ENCODE peak calls at places on chromosome 22, in six cellular contexts. I is A549, O is sigmoid colon, Q is stomach, F is transverse colon, Z is tibial nerve. A is an unnamed sample. For H3K4me1, the result is how much of the 10 kb centered on the place peaks cover.

GRCh38 chr22:46187862-46188261 is 37.5 kb downstream of the PPARA start:
- DNase-seq in I (no peak), O (no peak), Q (no peak), F (no peak), Z (no peak), A (no peak)

GRCh38 chr22:24271406-24271760 is 752 bp downstream of the SPECC1L start:
- DNase-seq in I (no peak), O (no peak), Q (no peak), F (no peak), Z (peak), A (no peak)

GRCh38 chr22:32796865-32797573 is 4.5 kb upstream of the TIMP3 start:
- DNase-seq in I (peak), O (peak), Q (peak), F (peak), Z (peak), A (peak)

GRCh38 chr22:44357962-44358553 is 45.3 kb upstream of the SHISAL1 start:
- DNase-seq in I (no peak), O (peak), Q (no peak), F (peak), Z (no peak), A (peak)

GRCh38 chr22:43796567-43796966 is 15.5 kb downstream of the EFCAB6 start:
- DNase-seq in I (no peak), O (no peak), Q (no peak), F (no peak), Z (no peak), A (no peak)

GRCh38 chr22:44616461-44616860 is 85.5 kb upstream of the PRR5 start:
- DNase-seq in I (no peak), O (no peak), Q (no peak), F (no peak), Z (no peak), A (no peak)

GRCh38 chr22:19516378-19517170 is 7.6 kb downstream of the CLDN5 start:
- DNase-seq in I (no peak), O (no peak), Q (no peak), F (no peak), Z (no peak), A (no peak)

GRCh38 chr22:44573451-44573850 is 75.4 kb upstream of the RTL6 start:
- DNase-seq in I (no peak), O (peak), Q (peak), F (no peak), Z (no peak), A (no peak)

GRCh38 chr22:29693671-29694070 is 26.1 kb upstream of the CABP7 start:
- DNase-seq in I (no peak), O (no peak), Q (no peak), F (no peak), Z (no peak), A (peak)

GRCh38 chr22:22748297-22748743 is 103.9 kb downstream of the GGTLC2 start:
- DNase-seq in I (no peak), O (no peak), Q (peak), F (peak), Z (peak), A (peak)

GRCh38 chr22:24989135-24989534 is 36.6 kb downstream of the KIAA1671 start:
- DNase-seq in I (no peak), O (no peak), Q (no peak), F (no peak), Z (no peak), A (no peak)

GRCh38 chr22:49957826-49958461 is 2.6 kb upstream of the PIM3 start:
- DNase-seq in I (no peak), O (peak), Q (peak), F (peak), Z (no peak), A (no peak)

DNA sequence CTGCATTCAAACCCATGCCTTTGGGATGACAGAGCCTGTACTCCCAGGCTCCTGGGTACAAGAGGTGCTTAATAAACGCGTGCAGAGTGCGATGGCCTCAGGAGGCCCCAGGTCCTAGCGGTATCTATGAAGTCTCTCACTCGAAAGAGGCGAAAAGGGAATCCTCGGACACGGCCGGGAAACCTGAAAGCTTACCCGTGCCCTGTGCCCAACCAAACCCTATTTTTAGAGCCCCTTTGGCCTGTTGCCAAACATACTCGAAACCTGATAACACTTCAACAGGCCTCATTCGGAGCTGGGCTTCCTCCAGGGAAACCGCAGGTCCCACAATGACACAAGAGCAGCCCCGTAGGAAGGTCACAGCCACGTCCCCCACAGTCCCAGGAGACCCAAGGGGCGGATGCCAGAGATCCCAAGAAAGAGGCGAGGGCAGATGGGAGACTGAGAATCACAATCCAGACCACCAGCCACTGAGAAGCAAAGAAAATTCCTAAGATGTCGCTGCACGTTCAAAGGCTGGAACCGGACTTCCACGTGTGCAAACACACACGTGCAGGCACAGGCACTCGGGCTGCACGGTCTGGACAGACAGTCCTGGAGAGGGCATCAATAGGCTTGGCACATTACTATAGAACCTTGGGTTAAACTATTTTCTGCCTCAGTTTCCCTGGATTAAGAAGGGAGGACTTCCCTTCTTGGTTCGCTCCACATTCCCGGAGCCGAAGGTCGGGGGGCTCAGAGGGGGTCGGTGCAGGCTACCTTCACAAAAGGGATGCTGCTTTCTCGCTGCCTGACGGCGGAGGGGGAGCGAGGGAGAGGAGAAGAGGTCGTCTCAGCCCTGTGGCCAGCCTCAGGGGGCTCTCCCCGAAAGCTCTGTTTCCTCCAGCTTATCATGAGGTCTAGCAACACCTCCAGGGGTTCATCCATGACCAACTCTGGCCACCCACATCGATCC is 8.2 kb downstream of the PDGFB start:
- DNase-seq in I (no peak), O (no peak), Q (peak), F (peak), Z (peak), A (no peak)
- H3K4me1 ChIP-seq in I (under half), O (under half), Q (half or more), F (under half), Z (half or more), A (under half)

DNA sequence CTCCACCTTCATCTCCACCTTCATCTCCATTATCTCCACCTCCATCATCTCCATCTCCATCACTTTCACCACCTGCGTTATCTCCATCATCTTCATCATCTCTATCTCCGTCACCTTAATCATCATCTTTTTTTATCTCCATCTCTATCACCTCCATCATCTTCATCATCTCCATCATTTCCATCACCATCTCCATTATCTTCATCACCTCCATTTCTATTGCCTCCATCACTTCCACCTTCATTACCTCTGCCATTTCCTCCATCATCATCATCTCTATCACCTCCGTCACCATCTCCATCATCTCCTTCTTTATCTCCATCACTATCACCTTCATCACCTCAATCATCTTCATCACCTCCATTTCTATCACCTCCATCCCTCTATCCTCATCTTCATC is 573.5 kb downstream of the TBC1D22A start:
- DNase-seq in I (no peak), O (no peak), Q (no peak), F (no peak), Z (no peak), A (no peak)
- TF ChIP-seq EP300 in I (no peak), O (no peak), Q (no peak), F (no peak), Z (no peak), A (no peak)

GRCh38 chr22:31122532-31123291 is at the start of gene INPP5J:
- DNase-seq in I (peak), O (peak), Q (peak), F (peak), Z (no peak), A (peak)
- TF ChIP-seq POLR2A in I (peak), O (no peak), Q (no peak), F (peak), Z (no peak), A (no peak)

GRCh38 chr22:39997939-39998726 is 3.4 kb downstream of the FAM83F start:
- DNase-seq in I (peak), O (no peak), Q (peak), F (peak), Z (no peak), A (no peak)

GRCh38 chr22:39997421-39997820 is 2.7 kb downstream of the FAM83F start:
- DNase-seq in I (no peak), O (no peak), Q (no peak), F (no peak), Z (no peak), A (no peak)

GRCh38 chr22:40001104-40001503 is 6.3 kb downstream of the FAM83F start:
- DNase-seq in I (no peak), O (no peak), Q (no peak), F (no peak), Z (no peak), A (no peak)

GRCh38 chr22:40000171-40000570 is 5.4 kb downstream of the FAM83F start:
- DNase-seq in I (no peak), O (no peak), Q (no peak), F (no peak), Z (no peak), A (no peak)

GRCh38 chr22:39999144-39999757 is 4.5 kb downstream of the FAM83F start:
- DNase-seq in I (peak), O (no peak), Q (no peak), F (peak), Z (peak), A (no peak)
- H3K4me1 ChIP-seq in I (under half), O (under half), Q (half or more), F (under half), Z (under half), A (under half)

DNA sequence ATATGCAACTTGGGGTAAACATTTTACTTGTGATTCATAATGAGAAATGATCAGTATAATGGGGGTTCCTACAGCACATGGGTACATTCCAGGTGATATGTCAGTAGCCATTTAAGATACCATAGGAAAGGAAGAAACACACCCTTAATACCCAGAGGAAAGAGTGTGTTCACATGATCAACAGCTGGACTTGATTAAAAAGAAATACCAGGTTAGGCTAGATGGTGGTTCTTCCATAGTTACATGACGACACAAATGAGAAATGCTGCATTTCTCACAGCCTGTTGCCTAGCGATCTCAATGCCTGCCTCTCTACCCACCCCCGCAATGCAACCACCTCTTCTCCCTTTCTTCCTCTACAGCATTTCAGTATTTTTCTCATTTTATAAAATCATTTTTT is 96.8 kb downstream of the TTC28 start:
- DNase-seq in I (no peak), O (no peak), Q (no peak), F (no peak), Z (no peak), A (no peak)
- TF ChIP-seq EP300 in I (no peak), O (no peak), Q (no peak), F (no peak), Z (no peak), A (no peak)

GRCh38 chr22:37658133-37659065 is at the start of gene PDXP:
- DNase-seq in I (peak), O (peak), Q (peak), F (peak), Z (peak), A (peak)
- TF ChIP-seq POLR2A in I (peak), O (no peak), Q (no peak), F (no peak), Z (peak), A (peak)

GRCh38 chr22:37308385-37309200 is 26.3 kb downstream of the CYTH4 start:
- DNase-seq in I (no peak), O (no peak), Q (no peak), F (no peak), Z (no peak), A (no peak)
- H3K4me1 ChIP-seq in I (half or more), O (under half), Q (half or more), F (under half), Z (under half), A (under half)

DNA sequence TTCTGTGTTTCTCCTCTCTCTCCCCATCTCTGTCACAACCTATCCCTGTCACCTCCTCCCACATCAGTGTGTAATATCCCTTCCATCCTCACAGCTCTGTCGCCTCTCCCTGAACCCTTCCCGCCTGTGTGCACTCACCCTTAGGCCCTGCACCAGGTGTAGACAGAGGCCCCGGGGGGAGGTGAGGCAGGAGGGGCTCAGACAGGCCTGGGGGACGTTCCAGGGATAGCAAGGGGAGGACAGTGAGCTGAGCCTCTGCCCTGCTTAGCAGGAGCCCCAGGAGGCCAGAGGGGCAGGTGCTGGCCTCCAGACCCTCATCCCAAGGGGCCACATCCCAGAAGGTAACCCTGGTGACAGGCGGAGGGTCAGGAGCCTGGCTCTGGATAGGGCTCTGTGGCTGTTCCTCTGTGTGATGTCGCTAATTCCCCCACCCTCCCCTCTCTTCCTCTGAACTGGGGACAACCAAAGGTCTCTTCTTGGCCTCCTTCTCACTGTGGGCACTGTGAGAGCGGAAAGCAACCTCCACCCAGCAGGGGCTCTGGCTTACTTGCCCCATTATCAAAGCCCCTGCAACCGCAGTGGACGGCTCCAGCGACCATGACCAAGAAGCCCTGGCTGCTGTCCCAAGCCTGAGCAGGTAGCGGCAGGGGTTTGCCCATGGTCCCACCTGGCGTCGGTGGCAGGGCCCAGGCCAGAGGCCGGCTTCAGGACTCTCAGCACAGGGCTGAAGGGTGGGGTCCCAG is 35.7 kb downstream of the KCNJ4 start:
- DNase-seq in I (no peak), O (no peak), Q (no peak), F (no peak), Z (no peak), A (no peak)
- TF ChIP-seq EP300 in I (no peak), O (no peak), Q (no peak), F (no peak), Z (no peak), A (no peak)

GRCh38 chr22:42439821-42440674 is 7.8 kb upstream of the NFAM1 start:
- DNase-seq in I (no peak), O (no peak), Q (peak), F (no peak), Z (peak), A (peak)
- TF ChIP-seq POLR2A in I (no peak), O (no peak), Q (no peak), F (no peak), Z (no peak), A (no peak)